ENCODE peak calls at places on chromosome 16, in seven cellular contexts. P is transverse colon, A is ovary, C is sigmoid colon, Z is H1, R is stomach, T is K562. D is an unnamed sample.

GRCh38 chr16:72856797-72857196 is 191.1 kb downstream of the ZFHX3 start:
- DNase-seq in P (no peak), A (no peak), C (no peak), Z (peak), R (no peak), T (no peak), D (no peak)

GRCh38 chr16:21697032-21697431 is 33.3 kb downstream of the OTOA start:
- DNase-seq in P (no peak), A (no peak), C (no peak), Z (no peak), R (no peak), T (no peak), D (no peak)

GRCh38 chr16:66001432-66001831 is 365.1 kb upstream of the CDH5 start:
- DNase-seq in P (no peak), A (no peak), C (no peak), Z (no peak), R (no peak), T (no peak), D (no peak)

GRCh38 chr16:81189100-81189664 is 49.3 kb upstream of the BCO1 start:
- DNase-seq in P (peak), A (peak), C (peak), Z (no peak), R (peak), T (peak), D (peak)

GRCh38 chr16:57766714-57767348 is 31.3 kb downstream of the KATNB1 start:
- DNase-seq in P (no peak), A (no peak), C (no peak), Z (no peak), R (no peak), T (no peak), D (no peak)

GRCh38 chr16:30786936-30787612 is at the start of gene ZNF629:
- DNase-seq in P (peak), A (peak), C (peak), Z (peak), R (peak), T (peak), D (no peak)

GRCh38 chr16:30003670-30004423 is 7.0 kb downstream of the DOC2A start:
- DNase-seq in P (no peak), A (no peak), C (no peak), Z (no peak), R (no peak), T (no peak), D (no peak)

GRCh38 chr16:67447508-67448076 is 16.7 kb downstream of the HSD11B2 start:
- DNase-seq in P (peak), A (peak), C (peak), Z (peak), R (peak), T (peak), D (no peak)

GRCh38 chr16:14409563-14409962 is 220.5 kb downstream of the PARN start:
- DNase-seq in P (peak), A (no peak), C (peak), Z (no peak), R (no peak), T (no peak), D (peak)

GRCh38 chr16:4852221-4852872 is 5.1 kb downstream of the UBN1 start:
- DNase-seq in P (peak), A (no peak), C (no peak), Z (no peak), R (no peak), T (peak), D (no peak)

GRCh38 chr16:54402270-54402669 is 115.7 kb upstream of the IRX3 start:
- DNase-seq in P (no peak), A (no peak), C (no peak), Z (no peak), R (no peak), T (no peak), D (no peak)

GRCh38 chr16:55467898-55468297 is 11.1 kb upstream of the MMP2 start:
- DNase-seq in P (no peak), A (no peak), C (no peak), Z (no peak), R (no peak), T (no peak), D (no peak)

GRCh38 chr16:66714062-66714461 is 17.5 kb upstream of the CMTM4 start:
- DNase-seq in P (no peak), A (no peak), C (peak), Z (no peak), R (no peak), T (no peak), D (no peak)

GRCh38 chr16:20938426-20938825 is 37.9 kb downstream of the LYRM1 start:
- DNase-seq in P (no peak), A (no peak), C (no peak), Z (no peak), R (no peak), T (no peak), D (no peak)

GRCh38 chr16:24853169-24853824 is 7.5 kb downstream of the SLC5A11 start:
- DNase-seq in P (no peak), A (no peak), C (no peak), Z (no peak), R (no peak), T (no peak), D (no peak)

GRCh38 chr16:58331024-58331707 is 36.3 kb upstream of the PRSS54 start:
- DNase-seq in P (no peak), A (no peak), C (no peak), Z (peak), R (no peak), T (peak), D (no peak)

DNA sequence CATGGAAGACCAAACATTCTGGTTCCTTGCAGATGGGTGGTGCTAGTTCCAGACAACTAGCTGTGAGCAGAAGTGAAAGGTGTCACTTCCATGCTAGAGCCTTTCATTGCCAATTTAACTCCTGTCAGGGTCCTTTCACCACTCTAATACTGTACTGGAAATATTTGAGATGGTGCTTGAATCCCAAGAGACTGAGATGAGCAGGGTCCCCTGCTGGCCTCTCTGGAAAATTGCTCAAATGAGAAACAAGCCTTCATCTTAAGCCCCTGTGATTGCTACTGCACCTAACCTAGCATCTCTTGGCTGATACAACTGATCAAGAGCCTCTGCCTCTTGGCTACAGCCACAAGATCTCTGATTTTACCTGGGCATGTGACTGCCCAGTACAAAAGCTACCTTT is 7.4 kb upstream of the VAC14 start:
- DNase-seq in P (no peak), A (no peak), C (no peak), Z (no peak), R (no peak), T (no peak), D (no peak)
- TF ChIP-seq CTCF in P (no peak), A (no peak), C (no peak), Z (no peak), R (no peak), T (peak), D (no peak)

GRCh38 chr16:1019934-1020305 is 38.4 kb downstream of the SOX8 start:
- DNase-seq in P (no peak), A (no peak), C (no peak), Z (no peak), R (no peak), T (no peak), D (no peak)

GRCh38 chr16:1021553-1022160 is 40.1 kb downstream of the SOX8 start:
- DNase-seq in P (no peak), A (no peak), C (no peak), Z (no peak), R (no peak), T (no peak), D (no peak)

GRCh38 chr16:1020591-1020990 is 39.0 kb downstream of the SOX8 start:
- DNase-seq in P (no peak), A (no peak), C (no peak), Z (no peak), R (no peak), T (no peak), D (no peak)

GRCh38 chr16:1024126-1024525 is 42.6 kb downstream of the SOX8 start:
- DNase-seq in P (no peak), A (no peak), C (no peak), Z (no peak), R (no peak), T (no peak), D (no peak)

DNA sequence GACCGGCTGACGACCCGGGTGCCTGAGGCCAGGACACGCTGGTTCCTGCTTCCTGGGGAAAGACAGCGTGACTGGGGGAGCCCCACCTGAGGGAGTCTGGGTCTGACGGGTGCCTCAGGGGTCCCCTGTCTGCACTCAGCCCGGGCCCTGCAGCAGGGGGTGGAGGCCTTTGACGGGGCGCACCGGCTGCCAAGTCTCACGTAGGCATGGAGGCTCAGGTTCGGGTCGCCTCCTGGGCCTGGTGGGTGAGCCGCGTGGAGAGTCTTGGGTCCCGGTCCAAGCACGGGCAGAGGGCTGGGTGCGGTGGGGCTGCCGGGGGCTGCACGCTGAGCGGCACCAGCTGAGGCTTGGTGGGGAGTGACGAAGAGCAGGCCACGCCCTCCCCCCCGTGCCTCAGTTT is 40.9 kb downstream of the SOX8 start:
- DNase-seq in P (no peak), A (no peak), C (no peak), Z (no peak), R (no peak), T (no peak), D (no peak)
- TF ChIP-seq EP300 in P (no peak), A (no peak), C (no peak), Z (no peak), R (no peak), T (no peak), D (no peak)

DNA sequence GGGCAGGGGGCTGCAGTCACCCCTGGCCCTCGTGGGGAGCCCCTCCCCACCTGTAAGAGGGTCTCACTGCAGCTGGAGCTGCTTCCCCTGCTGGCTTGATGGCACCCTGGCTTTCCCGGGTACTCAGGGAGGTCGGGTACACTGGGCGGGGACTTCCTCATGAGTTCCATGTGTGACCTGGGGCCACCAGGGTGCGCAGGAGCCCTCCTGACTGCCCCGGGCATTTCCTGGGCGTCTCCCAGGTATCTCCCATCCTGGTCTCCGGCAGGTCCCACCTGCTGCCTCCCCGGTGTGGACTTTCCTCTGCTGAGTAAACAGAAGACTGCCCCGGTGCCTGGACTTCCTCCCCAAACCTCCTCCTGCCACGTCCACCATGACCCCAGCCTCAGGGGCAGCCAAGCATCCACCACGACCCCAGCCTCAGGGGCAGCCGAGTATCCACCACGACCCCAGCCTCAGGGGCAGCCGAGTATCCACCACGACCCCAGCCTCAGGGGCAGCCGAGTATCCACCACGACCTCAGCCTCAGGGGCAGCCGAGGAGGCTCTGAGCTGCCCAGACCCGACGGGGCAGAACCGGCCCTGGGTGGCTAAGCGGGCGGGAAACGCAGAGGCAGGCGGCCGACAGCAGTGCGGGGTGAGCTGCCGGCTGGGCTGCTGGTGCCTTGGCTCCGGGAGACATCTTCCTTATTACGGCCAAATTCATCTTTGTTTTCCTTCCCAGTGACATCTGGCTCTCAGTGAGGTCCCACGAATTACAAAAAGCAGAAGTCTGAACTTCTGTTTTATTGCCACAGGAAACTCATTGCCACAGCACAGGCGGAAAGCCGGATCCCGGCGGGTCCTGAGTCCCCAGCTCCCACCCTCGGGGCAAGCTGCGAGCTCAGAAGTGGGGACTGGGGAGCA is 40.7 kb downstream of the CBFA2T3 start:
- DNase-seq in P (peak), A (no peak), C (peak), Z (no peak), R (no peak), T (no peak), D (peak)
- TF ChIP-seq CTCF in P (no peak), A (no peak), C (no peak), Z (no peak), R (no peak), T (no peak), D (no peak)

DNA sequence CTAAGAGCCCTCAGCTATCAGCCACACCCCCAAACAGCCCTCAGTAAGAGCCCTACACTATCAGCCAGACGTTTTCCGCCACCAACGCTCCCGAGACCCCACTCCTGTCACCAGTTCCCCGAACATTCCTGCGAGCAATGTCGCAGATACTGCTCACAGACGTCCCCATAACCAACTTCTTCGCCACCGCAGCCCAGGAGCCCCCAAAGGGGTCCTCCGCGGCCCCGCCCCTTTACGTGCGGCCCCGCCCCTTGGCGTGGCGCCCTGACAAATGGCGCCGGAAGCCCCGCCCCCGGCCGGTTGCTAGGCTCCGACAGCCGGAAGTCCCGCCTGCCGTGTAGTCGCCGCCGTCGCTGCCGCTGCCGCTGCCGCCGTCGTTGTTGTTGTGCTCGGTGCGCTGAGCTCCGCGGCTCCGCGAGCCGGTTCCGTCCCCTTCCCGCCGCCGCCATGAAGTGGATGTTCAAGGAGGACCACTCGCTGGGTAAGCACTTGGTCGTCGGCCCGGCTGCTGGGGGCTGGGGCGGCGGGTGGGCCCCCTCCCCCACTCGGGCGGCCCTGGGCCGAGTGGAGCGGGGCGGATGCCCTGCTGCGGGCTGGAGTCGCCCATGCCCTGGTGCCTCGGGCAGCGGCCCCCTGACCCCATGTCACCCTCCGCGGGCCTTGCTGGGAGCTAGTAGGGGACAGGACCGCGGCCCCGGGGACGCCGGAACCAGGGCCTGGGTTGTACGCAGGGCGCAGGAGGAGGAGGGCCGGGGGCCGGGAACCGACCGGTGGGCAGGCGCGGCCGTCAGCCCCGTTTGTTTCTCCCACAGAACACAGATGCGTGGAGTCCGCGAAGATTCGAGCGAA is at the start of gene GABARAPL2:
- DNase-seq in P (peak), A (peak), C (peak), Z (peak), R (peak), T (peak), D (peak)
- TF ChIP-seq EP300 in P (no peak), A (no peak), C (no peak), Z (no peak), R (no peak), T (no peak), D (peak)

D was measured in tibial nerve.